ENCODE peak calls at places on chromosome 12, in ten cellular contexts. G is CD4-positive, alpha-beta T cell; S is glutamatergic neuron; X is mucosa of descending colon; N is progenitor cell of endocrine pancreas; V is tibial artery; W is neural crest cell; L is AG10803; I is A549; P is GM06990. O is an unnamed sample.

GRCh38 chr12:30990316-30990715 is 63.8 kb downstream of the TSPAN11 start:
- DNase-seq in G (no peak), S (no peak), X (no peak), N (no peak), V (no peak), W (no peak), L (no peak), I (no peak), P (no peak), O (no peak)

GRCh38 chr12:63845726-63846125 is 1.2 kb downstream of the SRGAP1 start:
- DNase-seq in G (no peak), S (no peak), X (no peak), N (no peak), V (no peak), W (no peak), L (peak; percentile 59), I (no peak), P (no peak), O (no peak)

GRCh38 chr12:100174506-100174905 is 26.1 kb upstream of the ACTR6 start:
- DNase-seq in G (no peak), S (no peak), X (no peak), N (no peak), V (no peak), W (no peak), L (no peak), I (no peak), P (no peak), O (no peak)

GRCh38 chr12:26003065-26003464 is 44.6 kb downstream of the RASSF8 start:
- DNase-seq in G (no peak), S (no peak), X (no peak), N (no peak), V (no peak), W (no peak), L (no peak), I (no peak), P (no peak), O (no peak)

GRCh38 chr12:6620137-6620884 is 13.1 kb upstream of the CHD4 start:
- DNase-seq in G (peak; percentile 53), S (peak; percentile 91), X (no peak), N (peak; percentile 85), V (no peak), W (peak; percentile 53), L (peak; percentile 44), I (no peak), P (peak; percentile 27), O (no peak)

GRCh38 chr12:130818381-130819247 is 20.4 kb downstream of the STX2 start:
- DNase-seq in G (peak; percentile 79), S (peak; percentile 91), X (peak; percentile 86), N (peak; percentile 80), V (no peak), W (peak; percentile 72), L (no peak), I (peak; percentile 91), P (peak; percentile 81), O (peak; percentile 93)

GRCh38 chr12:93954160-93955112 is 193.9 kb upstream of the PLXNC1 start:
- DNase-seq in G (no peak), S (no peak), X (no peak), N (no peak), V (peak; percentile 76), W (no peak), L (peak; percentile 78), I (no peak), P (no peak), O (no peak)

GRCh38 chr12:16475521-16475920 is 128.1 kb downstream of the MGST1 start:
- DNase-seq in G (no peak), S (no peak), X (no peak), N (no peak), V (no peak), W (no peak), L (no peak), I (no peak), P (no peak), O (no peak)

GRCh38 chr12:62537544-62537943 is 70.9 kb downstream of the MON2 start:
- DNase-seq in G (no peak), S (no peak), X (no peak), N (no peak), V (peak; percentile 33), W (no peak), L (peak; percentile 72), I (no peak), P (no peak), O (no peak)

GRCh38 chr12:38926501-38926900 is 21.1 kb upstream of the CPNE8 start:
- DNase-seq in G (no peak), S (no peak), X (no peak), N (no peak), V (no peak), W (no peak), L (no peak), I (no peak), P (no peak), O (no peak)

GRCh38 chr12:6608592-6609311 is 1.6 kb upstream of the CHD4 start:
- DNase-seq in G (no peak), S (peak; percentile 64), X (peak; percentile 80), N (no peak), V (no peak), W (no peak), L (no peak), I (peak; percentile 36), P (peak; percentile 43), O (no peak)

GRCh38 chr12:42145552-42146215 is 1.0 kb upstream of the GXYLT1 start:
- DNase-seq in G (no peak), S (no peak), X (no peak), N (no peak), V (no peak), W (no peak), L (no peak), I (no peak), P (no peak), O (no peak)

GRCh38 chr12:76820888-76821482 is 57.1 kb downstream of the ZDHHC17 start:
- DNase-seq in G (no peak), S (peak; percentile 24), X (peak; percentile 30), N (no peak), V (no peak), W (peak; percentile 7), L (peak; percentile 46), I (peak; percentile 39), P (no peak), O (no peak)

GRCh38 chr12:65962921-65963883 is 138.9 kb downstream of the HMGA2 start:
- DNase-seq in G (no peak), S (peak; percentile 56), X (no peak), N (no peak), V (peak; percentile 20), W (peak; percentile 38), L (no peak), I (no peak), P (no peak), O (no peak)
- TF ChIP-seq CTCF in G (no peak), S (no peak), X (no peak), N (peak; percentile 38), V (no peak), W (peak; percentile 27), L (no peak), I (peak; percentile 21), P (peak; percentile 41), O (no peak)

DNA sequence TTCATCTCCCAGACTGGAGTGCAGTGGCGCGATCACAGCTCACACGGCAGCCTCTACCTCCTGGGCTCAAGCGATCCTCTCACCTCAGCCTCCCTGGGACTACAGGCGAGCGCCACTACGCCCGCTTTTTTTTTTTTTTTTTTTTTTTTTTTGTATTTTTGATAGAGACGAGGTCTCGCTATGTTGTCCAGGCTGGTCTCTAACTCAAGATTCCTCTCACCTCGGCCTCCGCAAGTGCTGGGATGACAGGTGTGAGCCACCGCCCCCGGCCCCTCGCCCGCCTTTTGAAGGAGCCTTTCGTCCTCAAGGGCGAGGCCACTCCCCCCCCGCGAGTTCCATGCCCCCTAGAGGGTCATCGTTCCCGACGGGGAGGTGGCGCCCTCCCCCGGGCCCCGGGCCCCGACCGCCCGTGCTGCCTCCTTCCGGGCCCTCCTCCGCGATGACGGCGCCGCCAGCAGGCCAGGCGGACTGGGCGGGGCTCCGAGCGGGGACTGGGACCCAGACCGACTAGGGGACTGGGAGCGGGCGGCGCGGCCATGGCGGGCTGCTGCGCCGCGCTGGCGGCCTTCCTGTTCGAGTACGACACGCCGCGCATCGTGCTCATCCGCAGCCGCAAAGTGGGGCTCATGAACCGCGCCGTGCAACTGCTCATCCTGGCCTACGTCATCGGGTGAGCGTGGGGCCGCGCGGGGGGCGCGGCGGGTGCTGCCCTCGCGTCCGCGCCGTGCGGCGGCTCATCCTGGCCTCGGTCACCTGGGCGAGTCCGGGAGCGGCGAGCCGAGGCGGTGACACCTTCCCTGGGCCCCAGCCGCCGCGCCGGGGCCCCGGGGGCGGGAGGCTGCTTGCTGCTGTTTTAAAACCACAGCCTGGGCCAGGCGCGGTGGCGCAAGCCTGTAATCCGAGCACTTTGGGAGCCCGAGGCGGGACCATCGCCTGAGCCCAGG is at the start of gene P2RX4:
- DNase-seq in G (peak; percentile 89), S (peak; percentile 85), X (peak; percentile 95), N (peak; percentile 79), V (peak; percentile 80), W (peak; percentile 63), L (peak; percentile 70), I (peak; percentile 80), P (peak; percentile 93), O (peak; percentile 96)
- TF ChIP-seq CTCF in G (peak; percentile 47), S (no peak), X (peak; percentile 44), N (peak; percentile 45), V (no peak), W (peak; percentile 45), L (no peak), I (peak; percentile 62), P (peak; percentile 45), O (peak; percentile 55)

GRCh38 chr12:43305065-43305464 is 246.9 kb downstream of the ADAMTS20 start:
- DNase-seq in G (no peak), S (no peak), X (no peak), N (no peak), V (no peak), W (no peak), L (no peak), I (no peak), P (no peak), O (no peak)
- TF ChIP-seq CTCF in G (no peak), S (no peak), X (no peak), N (no peak), V (no peak), W (no peak), L (no peak), I (no peak), P (no peak), O (no peak)

GRCh38 chr12:114694436-114695304 is 10.7 kb upstream of the TBX3 start:
- DNase-seq in G (no peak), S (no peak), X (no peak), N (no peak), V (no peak), W (no peak), L (no peak), I (no peak), P (no peak), O (no peak)

GRCh38 chr12:114693532-114693931 is 9.6 kb upstream of the TBX3 start:
- DNase-seq in G (no peak), S (no peak), X (no peak), N (no peak), V (no peak), W (no peak), L (no peak), I (no peak), P (no peak), O (no peak)

GRCh38 chr12:114691810-114692557 is 8.0 kb upstream of the TBX3 start:
- DNase-seq in G (no peak), S (no peak), X (no peak), N (no peak), V (no peak), W (no peak), L (no peak), I (no peak), P (no peak), O (no peak)

GRCh38 chr12:114691196-114691595 is 7.2 kb upstream of the TBX3 start:
- DNase-seq in G (no peak), S (no peak), X (no peak), N (no peak), V (no peak), W (no peak), L (no peak), I (no peak), P (no peak), O (no peak)

GRCh38 chr12:114692558-114693531 is 8.9 kb upstream of the TBX3 start:
- DNase-seq in G (no peak), S (no peak), X (no peak), N (no peak), V (no peak), W (no peak), L (peak; percentile 40), I (no peak), P (no peak), O (no peak)
- TF ChIP-seq CTCF in G (no peak), S (no peak), X (no peak), N (no peak), V (no peak), W (peak; percentile 46), L (peak; percentile 30), I (no peak), P (no peak), O (no peak)